ENCODE peak calls at places on chromosomes 2 and 18, in six cellular contexts. S is stomach, V is upper lobe of right lung, L is fibroblast of the aortic adventitia, T is heart left ventricle, H is uterus. U is an unnamed sample.

GRCh38 chr2:171434671-171434980 is 600 bp downstream of the DCAF17 start:
- DNase-seq in L (peak), T (no peak), H (no peak), S (no peak), V (no peak), U (no peak)

GRCh38 chr18:47113796-47114540 is 36.3 kb downstream of the HDHD2 start:
- DNase-seq in L (no peak), H (no peak), V (no peak), S (no peak), T (no peak), U (no peak)

GRCh38 chr2:28643324-28643723 is 108.3 kb upstream of the PPP1CB start:
- DNase-seq in S (peak), T (no peak), L (no peak), V (no peak), H (peak), U (no peak)

GRCh38 chr2:11829324-11829946 is 83.0 kb downstream of the LPIN1 start:
- DNase-seq in T (peak), V (peak), L (peak), S (peak), H (peak), U (no peak)

GRCh38 chr2:236579746-236580315 is 10.2 kb downstream of the ACKR3 start:
- DNase-seq in S (no peak), T (no peak), V (no peak), H (no peak), L (no peak), U (no peak)

GRCh38 chr18:79203017-79203605 is 133.9 kb downstream of the ATP9B start:
- DNase-seq in S (no peak), H (no peak), T (no peak), V (no peak), L (no peak), U (no peak)

GRCh38 chr2:226733189-226733858 is 66.3 kb downstream of the IRS1 start:
- DNase-seq in L (peak), T (no peak), V (no peak), S (no peak), H (no peak), U (no peak)

GRCh38 chr2:205879362-205879761 is 197.1 kb downstream of the NRP2 start:
- DNase-seq in V (no peak), L (no peak), T (no peak), H (no peak), S (no peak), U (no peak)

GRCh38 chr2:229416116-229416694 is 145.1 kb upstream of the PID1 start:
- DNase-seq in T (peak), V (peak), L (peak), H (peak), S (peak), U (no peak)

GRCh38 chr2:240202616-240203015 is 62.2 kb upstream of the OTOS start:
- DNase-seq in L (no peak), S (no peak), T (no peak), H (no peak), V (peak), U (no peak)

GRCh38 chr2:204900910-204901309 is 355.6 kb downstream of the PARD3B start:
- DNase-seq in T (peak), L (no peak), H (no peak), V (no peak), S (peak), U (no peak)

GRCh38 chr2:31535753-31536152 is 45.0 kb downstream of the SRD5A2 start:
- DNase-seq in H (no peak), T (no peak), V (no peak), L (no peak), S (no peak), U (no peak)

GRCh38 chr2:152165780-152166179 is 9.8 kb downstream of the STAM2 start:
- DNase-seq in H (no peak), V (no peak), T (no peak), S (no peak), L (no peak), U (no peak)

GRCh38 chr2:241268716-241269445 is 46.6 kb downstream of the HDLBP start:
- DNase-seq in H (no peak), L (peak), S (no peak), V (no peak), T (no peak), U (no peak)

GRCh38 chr2:237864030-237864931 is 4.9 kb downstream of the RAMP1 start:
- DNase-seq in H (peak), V (peak), L (no peak), S (no peak), T (no peak), U (no peak)

DNA sequence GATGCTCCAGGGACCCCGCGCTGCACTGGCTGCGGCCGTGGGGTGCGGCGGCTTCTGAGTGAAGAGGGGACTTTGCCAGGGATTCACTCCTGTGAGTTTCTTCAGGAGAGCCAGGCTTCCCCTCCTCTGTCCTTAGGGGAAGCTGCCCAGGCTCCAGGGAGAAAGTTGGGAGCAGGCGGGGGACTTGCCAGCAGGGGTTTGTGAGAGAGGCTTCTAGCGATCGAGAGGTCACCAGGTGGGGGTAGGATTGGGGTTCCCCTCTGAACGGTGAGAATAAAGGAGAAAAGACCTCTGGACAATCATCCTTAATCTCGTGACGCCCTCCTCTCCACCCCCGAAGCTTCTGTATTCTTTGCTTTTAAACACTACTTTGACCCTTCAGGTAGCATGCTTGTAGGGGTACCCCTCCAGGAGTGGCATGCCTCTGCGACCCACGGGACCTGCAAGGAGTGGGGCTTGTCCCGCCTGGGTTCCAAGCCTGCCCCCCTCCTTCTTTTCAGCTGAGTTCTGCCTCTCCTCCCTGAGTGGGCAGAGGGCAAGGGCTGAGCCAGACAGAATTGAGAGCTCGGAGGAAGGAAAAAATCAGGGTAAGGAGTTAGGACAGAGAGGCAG is 601 bp downstream of the PROKR1 start:
- DNase-seq in L (no peak), T (no peak), H (no peak), S (no peak), V (no peak), U (no peak)
- TF ChIP-seq CTCF in L (no peak), T (no peak), H (no peak), S (no peak), V (no peak), U (no peak)

DNA sequence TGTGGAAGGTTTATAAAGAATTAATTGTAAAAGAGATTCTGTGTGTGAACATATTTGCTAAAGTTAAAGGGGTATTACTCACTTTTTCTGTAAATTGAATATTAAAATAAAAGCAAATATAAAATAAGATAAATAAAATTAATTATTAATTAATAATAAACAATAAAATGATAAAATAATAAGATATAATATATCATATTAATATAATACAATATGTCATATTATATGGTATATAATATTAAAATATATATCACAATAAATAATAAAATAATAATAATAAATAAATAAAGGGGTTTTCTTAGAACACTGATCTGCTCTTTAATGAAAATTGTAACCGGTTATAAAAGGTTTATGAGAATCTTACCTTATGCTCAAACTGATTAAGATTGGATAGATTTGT is 29.8 kb downstream of the TMEM200C start:
- DNase-seq in S (no peak), H (no peak), T (no peak), V (no peak), L (no peak), U (no peak)
- H3K4me3 ChIP-seq in S (no peak), H (no peak), T (no peak), V (no peak), L (no peak), U (no peak)

DNA sequence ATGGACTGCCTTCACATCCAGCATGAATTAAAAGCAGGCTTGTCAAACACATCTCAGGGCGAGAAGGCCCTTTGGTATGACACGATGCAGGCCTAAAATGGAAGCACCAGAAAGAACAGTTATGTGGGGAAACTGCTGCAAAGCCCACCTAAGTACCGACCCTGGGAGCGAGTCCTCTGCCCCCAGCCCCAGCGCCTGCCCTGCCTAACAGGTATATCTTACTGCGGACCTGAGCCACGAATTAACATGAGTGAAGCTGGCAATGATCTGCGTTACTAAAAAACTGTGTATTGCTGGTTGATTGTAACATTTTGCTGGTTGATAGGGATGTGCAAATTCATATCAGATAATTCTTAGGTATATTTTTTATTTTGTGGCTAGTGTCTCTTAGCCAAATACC is 441.5 kb downstream of the ZNF516 start:
- DNase-seq in L (no peak), H (no peak), T (no peak), V (no peak), S (no peak), U (no peak)
- TF ChIP-seq CTCF in L (no peak), H (no peak), T (no peak), V (no peak), S (no peak), U (no peak)

DNA sequence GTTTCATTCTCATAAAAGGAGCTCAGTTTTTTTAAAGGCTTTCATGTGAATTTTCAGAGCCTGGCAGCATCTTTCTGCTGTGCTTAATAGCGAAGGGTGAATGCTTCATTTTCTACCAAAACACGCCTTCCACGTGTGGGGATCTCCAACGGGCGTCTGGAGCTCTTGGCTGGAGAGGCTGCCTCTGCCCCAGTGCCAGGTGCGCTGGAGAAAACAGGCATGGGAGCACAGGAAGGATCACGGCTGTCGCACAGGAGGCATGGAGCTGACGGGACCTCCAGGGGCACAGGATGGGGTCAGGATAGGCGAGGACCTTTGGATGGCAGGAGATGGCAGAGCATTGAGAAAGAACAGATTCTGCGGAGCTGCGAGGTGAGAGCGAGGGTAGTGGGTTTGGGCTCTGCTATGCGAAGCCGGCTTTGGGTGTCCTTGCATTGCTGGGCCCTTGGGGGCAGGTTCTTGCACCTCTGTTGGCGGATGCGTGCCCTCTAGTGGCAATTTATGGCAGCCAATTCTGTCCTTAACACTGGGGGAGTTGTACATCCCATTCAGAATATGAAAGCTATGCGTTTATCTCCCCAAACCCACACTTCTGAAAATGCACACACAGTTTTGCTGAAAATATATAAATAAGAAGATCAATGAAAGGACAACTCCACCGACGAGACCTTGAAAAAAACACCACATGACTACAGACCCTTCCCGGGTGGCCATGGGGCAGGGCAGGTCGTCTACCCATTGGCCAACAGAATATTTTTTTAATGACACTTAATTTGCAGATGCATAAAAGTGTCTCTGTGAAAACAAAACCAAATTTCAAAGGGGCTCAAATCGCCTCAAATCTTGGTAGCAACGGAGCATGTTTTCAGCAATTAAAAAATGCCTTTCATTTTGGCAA is 90.4 kb upstream of the SLC35G4 start:
- DNase-seq in V (no peak), S (no peak), T (no peak), L (peak), H (no peak), U (no peak)
- H3K4me3 ChIP-seq in V (no peak), S (no peak), T (no peak), L (no peak), H (no peak), U (no peak)

DNA sequence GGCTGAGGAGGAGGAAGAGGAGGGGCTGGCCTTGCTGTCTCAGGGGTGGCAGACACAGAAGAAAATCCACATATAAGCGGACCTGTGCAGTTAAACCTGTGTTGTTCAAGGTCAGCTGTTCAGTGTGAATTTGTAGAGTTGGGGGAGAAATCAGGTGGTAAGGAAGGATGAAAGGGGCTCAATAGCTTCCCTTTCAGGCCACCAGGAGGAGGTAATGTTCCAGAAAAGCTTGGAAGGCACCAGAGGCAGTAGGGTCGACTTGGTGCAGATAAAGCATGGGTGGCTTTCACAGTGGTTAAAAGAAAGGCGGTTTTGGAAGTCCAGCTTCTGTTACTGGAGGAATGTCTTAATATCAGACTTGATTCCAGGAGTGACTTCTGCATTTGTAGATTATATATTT is 167.4 kb downstream of the THSD7B start:
- DNase-seq in L (peak), H (no peak), S (no peak), T (no peak), V (no peak), U (no peak)
- TF ChIP-seq CTCF in L (peak), H (no peak), S (no peak), T (peak), V (peak), U (peak)

DNA sequence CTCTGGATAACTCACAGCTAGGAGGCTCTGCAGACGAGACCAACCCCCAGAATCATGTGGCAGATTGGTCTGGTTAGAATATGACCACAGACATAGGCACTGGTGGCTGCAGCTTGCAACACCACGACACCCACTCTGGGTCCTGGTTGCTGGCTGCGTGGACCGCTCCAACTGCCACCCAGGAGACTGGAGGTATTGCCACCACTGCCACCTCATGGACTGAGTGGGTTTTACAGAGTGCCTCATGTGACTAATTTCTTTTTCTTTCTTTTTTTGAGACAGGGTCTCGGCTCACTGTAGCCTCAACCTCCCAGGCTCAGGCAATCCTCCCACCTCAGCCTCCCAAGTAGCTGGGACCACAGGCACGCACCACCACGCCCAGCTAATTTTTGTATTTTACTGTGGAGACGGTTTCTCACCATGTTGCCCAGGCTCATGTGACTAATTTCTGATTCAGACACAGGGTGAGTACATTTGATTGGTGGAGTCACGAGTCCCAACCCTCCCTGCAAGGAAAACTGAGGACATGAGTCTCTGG is 29.9 kb upstream of the NT5DC4 start:
- DNase-seq in L (peak), T (peak), H (no peak), V (peak), S (peak), U (no peak)
- H3K4me3 ChIP-seq in L (no peak), T (no peak), H (no peak), V (no peak), S (peak), U (no peak)

U was measured in AG04449.